ENCODE peak calls at places on chromosomes 5 and 9, in eight cellular contexts. Y is gastrocnemius medialis, E is adipocyte, A is pancreas, W is heart left ventricle, T is vagina, K is SJSA1, Q is suprapubic skin. S is an unnamed sample. For H3K27me3 and H3K9me3, the result is how much of the 10 kb centered on the place peaks cover.

GRCh38 chr5:167918492-167919267 is 372.8 kb upstream of the WWC1 start:
- DNase-seq in Y (no peak), E (no peak), A (no peak), W (no peak), T (no peak), K (no peak), Q (no peak), S (no peak)

GRCh38 chr9:98191615-98192502 is 578 bp downstream of the CORO2A start:
- DNase-seq in Y (no peak), E (peak), A (peak), W (no peak), T (no peak), K (no peak), Q (no peak), S (no peak)

GRCh38 chr5:60136841-60137240 is 243.3 kb upstream of the PDE4D start:
- DNase-seq in Y (no peak), E (no peak), A (no peak), W (no peak), T (no peak), K (no peak), Q (no peak), S (no peak)

GRCh38 chr9:82673201-82673600 is 389.7 kb downstream of the RASEF start:
- DNase-seq in Y (no peak), E (no peak), A (no peak), W (no peak), T (no peak), K (no peak), Q (no peak), S (no peak)

GRCh38 chr5:52948418-52949076 is 40.6 kb upstream of the ITGA2 start:
- DNase-seq in Y (no peak), E (peak), A (peak), W (no peak), T (no peak), K (peak), Q (no peak), S (peak)

GRCh38 chr9:16921855-16922254 is 51.4 kb upstream of the BNC2 start:
- DNase-seq in Y (no peak), E (no peak), A (no peak), W (no peak), T (no peak), K (no peak), Q (no peak), S (peak)

GRCh38 chr9:77099388-77099787 is 77.9 kb upstream of the VPS13A start:
- DNase-seq in Y (no peak), E (no peak), A (no peak), W (no peak), T (no peak), K (no peak), Q (no peak), S (no peak)

GRCh38 chr5:131634666-131634995 is 398 bp downstream of the RAPGEF6 start:
- DNase-seq in Y (peak), E (peak), A (no peak), W (no peak), T (no peak), K (peak), Q (no peak), S (peak)

GRCh38 chr9:95772320-95773060 is 103.0 kb upstream of the ERCC6L2 start:
- DNase-seq in Y (no peak), E (peak), A (peak), W (no peak), T (no peak), K (peak), Q (no peak), S (peak)

GRCh38 chr5:11069041-11069440 is 308.0 kb upstream of the DAP start:
- DNase-seq in Y (no peak), E (no peak), A (no peak), W (no peak), T (no peak), K (no peak), Q (no peak), S (no peak)

GRCh38 chr5:9692576-9692975 is 62.4 kb upstream of the TAS2R1 start:
- DNase-seq in Y (no peak), E (no peak), A (no peak), W (no peak), T (no peak), K (no peak), Q (no peak), S (no peak)

GRCh38 chr9:97307091-97307490 is 368 bp upstream of the CCDC180 start:
- DNase-seq in Y (peak), E (peak), A (peak), W (peak), T (peak), K (no peak), Q (no peak), S (no peak)

GRCh38 chr5:3595102-3595961 is at the start of gene IRX1:
- DNase-seq in Y (no peak), E (no peak), A (no peak), W (no peak), T (no peak), K (no peak), Q (peak), S (peak)

GRCh38 chr5:72308853-72309191 is 11.2 kb downstream of the MRPS27 start:
- DNase-seq in Y (no peak), E (no peak), A (no peak), W (no peak), T (no peak), K (no peak), Q (no peak), S (no peak)

GRCh38 chr9:129494113-129494789 is 126.7 kb downstream of the C9orf50 start:
- DNase-seq in Y (no peak), E (no peak), A (peak), W (no peak), T (no peak), K (no peak), Q (peak), S (no peak)

GRCh38 chr9:122226758-122227575 is 1.8 kb downstream of the LHX6 start:
- DNase-seq in Y (no peak), E (no peak), A (no peak), W (no peak), T (no peak), K (no peak), Q (no peak), S (no peak)

GRCh38 chr5:141094481-141095262 is at the start of gene PCDHB2:
- DNase-seq in Y (no peak), E (peak), A (no peak), W (no peak), T (no peak), K (no peak), Q (no peak), S (peak)

GRCh38 chr9:875119-875962 is 33.8 kb downstream of the DMRT1 start:
- DNase-seq in Y (no peak), E (no peak), A (no peak), W (no peak), T (no peak), K (no peak), Q (no peak), S (no peak)

GRCh38 chr5:66171349-66172344 is 27.5 kb downstream of the SREK1 start:
- DNase-seq in Y (no peak), E (peak), A (no peak), W (no peak), T (no peak), K (no peak), Q (no peak), S (no peak)

GRCh38 chr9:80948876-80949275 is 740.5 kb downstream of the TLE1 start:
- DNase-seq in Y (no peak), E (no peak), A (no peak), W (no peak), T (no peak), K (no peak), Q (no peak), S (no peak)

GRCh38 chr9:1980387-1980786 is 34.8 kb upstream of the SMARCA2 start:
- DNase-seq in Y (no peak), E (no peak), A (no peak), W (no peak), T (no peak), K (no peak), Q (no peak), S (no peak)

GRCh38 chr9:114884787-114885452 is 45.5 kb downstream of the TNFSF8 start:
- DNase-seq in Y (no peak), E (no peak), A (no peak), W (no peak), T (no peak), K (no peak), Q (no peak), S (peak)

GRCh38 chr5:98085593-98085992 is 687.9 kb upstream of the RGMB start:
- DNase-seq in Y (no peak), E (no peak), A (no peak), W (no peak), T (no peak), K (no peak), Q (no peak), S (no peak)

GRCh38 chr5:108905818-108906217 is 158.1 kb downstream of the FER start:
- DNase-seq in Y (no peak), E (no peak), A (no peak), W (no peak), T (no peak), K (no peak), Q (no peak), S (no peak)

GRCh38 chr9:130779153-130779855 is 55.8 kb upstream of the ABL1 start:
- DNase-seq in Y (peak), E (no peak), A (no peak), W (no peak), T (no peak), K (no peak), Q (no peak), S (peak)

GRCh38 chr9:115442054-115442453 is 324.1 kb upstream of the TNC start:
- DNase-seq in Y (no peak), E (peak), A (no peak), W (no peak), T (no peak), K (no peak), Q (no peak), S (no peak)

GRCh38 chr9:81619353-81620008 is 69.9 kb downstream of the TLE1 start:
- DNase-seq in Y (no peak), E (peak), A (no peak), W (no peak), T (no peak), K (no peak), Q (no peak), S (peak)

GRCh38 chr9:124254261-124254682 is 3.5 kb upstream of the NEK6 start:
- DNase-seq in Y (no peak), E (no peak), A (no peak), W (no peak), T (no peak), K (no peak), Q (no peak), S (no peak)

GRCh38 chr5:150117945-150118560 is 31.7 kb upstream of the CSF1R start:
- DNase-seq in Y (no peak), E (no peak), A (no peak), W (peak), T (peak), K (peak), Q (no peak), S (no peak)

DNA sequence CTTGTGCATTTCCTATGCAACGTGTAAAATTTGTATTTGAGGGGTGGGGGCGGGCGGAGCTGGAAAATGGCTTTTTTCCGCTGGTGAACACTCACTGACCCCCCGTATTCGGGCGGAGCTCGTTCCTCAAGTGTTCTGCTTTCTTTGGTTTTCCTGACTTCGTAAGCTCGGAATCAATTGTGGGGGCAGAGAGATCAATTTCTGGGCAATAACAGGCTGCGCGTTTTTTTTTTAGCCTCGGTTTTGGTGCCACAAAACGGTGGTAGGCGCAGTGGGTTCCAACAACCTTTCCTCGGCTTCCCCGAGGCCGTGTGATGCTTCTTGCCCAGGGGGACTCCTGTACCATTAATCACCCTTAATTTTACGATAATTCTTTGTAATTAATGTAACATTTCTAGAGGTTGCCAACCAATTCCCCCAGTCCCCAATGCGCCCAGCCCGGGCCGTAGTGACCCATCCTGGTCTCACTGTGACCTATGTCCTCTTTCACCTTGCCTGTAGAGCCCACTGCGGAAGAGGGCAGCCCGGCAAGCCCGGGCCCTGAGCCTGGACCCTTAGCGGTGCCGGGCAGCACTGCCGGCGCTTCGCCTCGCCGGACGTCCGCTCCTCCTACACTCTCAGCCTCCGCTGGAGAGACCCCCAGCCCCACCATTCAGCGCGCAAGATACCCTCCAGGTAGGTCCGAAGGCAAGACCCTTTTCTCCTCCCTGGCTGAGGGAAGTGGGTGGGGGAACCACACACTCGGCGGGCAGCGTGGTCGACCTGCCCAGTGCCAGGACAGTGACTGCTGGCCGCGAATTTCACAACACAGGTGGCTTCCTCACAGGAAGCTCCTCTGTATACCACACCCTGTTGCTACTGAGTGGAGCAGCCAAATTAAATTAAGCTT is 3.7 kb downstream of the NR4A3 start:
- DNase-seq in Y (no peak), E (no peak), A (no peak), W (no peak), T (no peak), K (no peak), Q (no peak), S (no peak)
- H3K27me3 ChIP-seq in Y (under half), E (under half), A (under half), W (half or more), T (under half), K (under half), Q (half or more), S (under half)

DNA sequence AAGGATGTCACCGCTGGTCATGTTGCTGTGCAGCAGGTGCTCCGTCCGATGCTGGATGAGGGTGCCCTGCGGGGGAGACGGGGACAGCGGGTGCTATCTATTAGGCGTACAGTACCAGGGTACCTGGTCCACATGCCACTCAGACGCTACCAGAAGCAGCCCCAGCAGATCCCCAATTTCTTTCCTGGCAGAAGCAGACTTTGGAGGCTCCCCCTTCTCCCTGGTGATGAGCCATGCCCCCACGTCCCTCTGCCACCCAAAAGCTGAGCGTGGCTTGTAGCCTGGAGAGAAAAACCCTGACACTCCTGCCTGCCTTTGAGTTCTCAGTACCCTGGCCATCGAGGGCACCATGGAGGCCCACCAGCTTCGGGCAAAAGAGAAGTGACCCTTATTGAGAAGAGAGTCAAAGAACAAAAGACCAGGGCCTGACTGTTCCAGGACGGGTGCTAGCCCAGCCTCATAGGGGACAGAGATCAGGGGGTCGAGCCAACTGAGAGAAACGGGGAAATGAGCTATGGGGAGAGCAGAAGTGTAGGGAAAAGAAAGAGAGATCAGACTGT is 62.1 kb upstream of the ZNF354B start:
- DNase-seq in Y (no peak), E (no peak), A (no peak), W (no peak), T (no peak), K (no peak), Q (no peak), S (no peak)
- H3K9me3 ChIP-seq in Y (under half), E (under half), A (under half), W (under half), T (under half), K (under half), Q (under half), S (under half)

DNA sequence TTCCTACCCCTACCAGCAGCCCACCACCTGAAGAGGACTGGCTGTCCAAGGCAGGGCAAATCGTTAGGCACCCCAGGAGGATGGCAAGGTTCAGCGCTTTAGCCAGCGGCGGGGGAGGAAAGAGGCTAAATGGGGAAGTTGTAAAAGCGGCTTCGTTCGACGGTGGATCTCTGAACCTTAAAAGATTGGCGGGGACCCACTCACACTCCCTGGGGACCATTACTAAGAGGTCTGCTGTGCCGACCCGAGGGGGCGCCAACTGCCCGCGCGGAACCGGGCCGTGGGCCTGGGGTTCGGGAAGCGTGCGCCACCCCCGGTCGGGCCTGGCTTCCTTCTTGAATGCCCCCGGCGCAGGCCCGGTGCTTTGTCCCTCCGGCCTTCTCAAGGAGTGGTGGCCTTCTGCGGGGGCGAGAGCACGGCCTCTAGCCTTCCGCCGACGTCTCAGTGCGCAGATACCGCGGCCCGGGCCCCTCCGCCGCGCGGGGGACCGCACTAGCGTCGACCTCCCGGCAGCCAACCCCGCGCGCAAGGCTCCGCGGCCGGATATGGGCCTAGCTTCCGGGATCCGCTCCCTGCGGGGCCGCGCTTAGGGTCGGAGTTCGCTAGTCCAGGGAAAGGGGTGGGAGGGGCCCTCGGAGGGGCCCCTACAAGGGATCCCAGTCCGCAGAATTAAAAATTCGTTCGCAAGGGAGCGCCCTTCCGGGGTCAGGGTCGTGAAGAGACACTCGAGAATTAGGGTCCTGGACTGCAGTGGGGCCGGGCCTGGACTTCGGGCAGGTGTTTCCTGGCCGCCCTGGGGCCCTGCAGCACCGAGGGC is 10.5 kb downstream of the NR2F1-AS1 start:
- DNase-seq in Y (no peak), E (no peak), A (no peak), W (peak), T (no peak), K (no peak), Q (peak), S (no peak)
- H3K4me3 ChIP-seq in Y (peak), E (no peak), A (no peak), W (peak), T (no peak), K (no peak), Q (peak), S (no peak)

DNA sequence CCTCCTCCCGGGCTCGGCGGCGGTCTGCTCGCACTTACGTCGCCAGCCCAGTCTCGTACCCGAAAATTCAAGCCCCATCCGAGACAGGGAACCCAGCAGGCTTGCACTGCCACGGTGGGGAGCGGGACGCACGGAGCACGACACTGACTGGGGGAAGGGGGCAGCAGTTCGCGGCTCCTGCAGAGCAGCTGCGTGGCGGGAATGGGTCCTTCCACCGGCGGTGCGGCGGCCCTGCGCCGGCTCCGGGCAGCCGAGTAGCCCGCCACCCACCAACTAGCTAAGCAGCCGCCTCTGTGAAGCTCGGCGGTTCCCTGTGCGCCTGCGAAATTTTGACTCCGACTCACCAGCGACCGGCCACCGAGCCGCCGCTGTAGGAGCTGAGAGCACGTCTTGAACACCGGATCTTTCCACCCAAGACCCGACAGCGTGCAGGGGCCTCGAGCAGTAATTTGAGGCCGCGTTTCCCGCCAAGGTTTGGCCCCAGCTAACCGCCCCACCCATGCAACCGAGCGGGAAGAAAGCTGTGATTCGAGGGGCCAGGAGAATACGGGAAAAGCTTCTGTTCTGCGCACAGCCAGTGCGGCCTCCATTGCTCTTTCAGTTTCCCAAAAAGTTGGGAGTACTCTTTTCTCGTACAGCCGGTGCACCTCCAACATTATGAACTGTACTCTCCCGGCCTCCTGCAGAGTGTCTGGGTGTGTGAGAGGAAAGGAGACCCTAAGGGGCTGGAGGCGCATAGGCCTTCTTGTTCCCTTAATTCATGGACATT is 3.7 kb downstream of the MCIDAS start:
- DNase-seq in Y (no peak), E (no peak), A (no peak), W (no peak), T (no peak), K (no peak), Q (no peak), S (no peak)
- H3K27me3 ChIP-seq in Y (half or more), E (half or more), A (under half), W (half or more), T (under half), K (under half), Q (half or more), S (under half)

DNA sequence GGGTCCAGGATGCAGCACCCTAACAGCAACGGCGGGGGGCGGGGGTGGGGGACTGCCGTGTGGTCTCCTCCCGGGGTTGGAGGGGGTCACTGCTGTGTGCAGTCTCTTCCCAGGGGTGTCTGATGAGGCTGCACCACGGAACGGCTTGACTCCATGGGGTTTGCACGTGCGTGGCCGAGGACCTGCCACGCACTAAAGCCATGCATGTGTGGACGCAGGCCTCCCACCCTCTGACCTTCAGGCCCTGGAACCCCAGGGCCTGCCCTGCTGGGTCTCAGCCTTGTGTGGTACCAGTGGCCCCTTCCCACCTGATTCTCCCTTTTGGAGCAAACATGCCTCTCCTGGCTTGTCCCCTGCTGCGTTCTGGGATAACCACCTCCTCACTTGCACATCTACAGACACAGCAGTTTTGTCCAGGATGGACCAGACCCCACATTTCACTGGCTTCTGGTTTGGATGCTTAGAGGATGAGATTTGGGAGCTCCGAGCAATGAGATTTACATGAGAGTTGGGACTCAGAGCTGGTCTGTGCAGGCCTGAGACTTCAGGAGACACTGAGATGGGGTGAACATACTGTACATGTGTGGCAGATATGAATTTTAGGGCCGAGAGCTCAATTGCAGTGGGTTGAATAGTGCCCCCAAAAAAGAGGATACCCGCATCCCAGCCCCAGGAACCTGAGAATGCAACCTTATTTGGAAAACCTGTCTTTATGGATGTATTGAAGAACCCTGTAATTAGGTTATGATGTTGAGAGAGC is 45.8 kb downstream of the SLC12A7 start:
- DNase-seq in Y (no peak), E (no peak), A (no peak), W (peak), T (no peak), K (no peak), Q (no peak), S (no peak)
- H3K9me3 ChIP-seq in Y (under half), E (under half), A (under half), W (under half), T (under half), K (under half), Q (under half), S (under half)

S was measured in MG63.